ENCODE peak calls at places on chromosomes 2 and 18, in eight cellular contexts. H is NCI-H510A treated with DMSO at 0.1 percent for 48 hours; O is HFFc6; X is activated CD4-positive, alpha-beta T cell treated with anti-CD3 and anti-CD28 coated beads for 36 hours; N is fibroblast of pulmonary artery; C is thoracic aorta; G is HTR-8/SVneo; L is activated CD8-positive, alpha-beta memory T cell treated with anti-CD3 and anti-CD28 coated beads for 24 hours. E is an unnamed sample.
A peak's percentile ranks its signal among the peaks of the same experiment; 100 is the strongest.

GRCh38 chr2:99153921-99154604 is 679 bp downstream of the TSGA10 start:
- DNase-seq in H (no peak), C (no peak), G (no peak), O (no peak), L (no peak), X (no peak), N (peak; percentile 14), E (no peak)

GRCh38 chr18:58387716-58388115 is 241.2 kb downstream of the ALPK2 start:
- DNase-seq in H (no peak), X (no peak), G (no peak), C (no peak), O (no peak), L (peak; percentile 11), N (no peak), E (no peak)

GRCh38 chr2:30235008-30235655 is 3.8 kb downstream of the LBH start:
- DNase-seq in H (no peak), N (no peak), O (no peak), X (peak; percentile 84), C (no peak), L (peak; percentile 80), G (no peak), E (no peak)

GRCh38 chr2:85655961-85656403 is 12.0 kb downstream of the SFTPB start:
- DNase-seq in H (no peak), O (peak; percentile 86), L (no peak), X (no peak), C (no peak), G (no peak), N (no peak), E (no peak)

GRCh38 chr2:119257198-119257597 is 33.6 kb downstream of the STEAP3 start:
- DNase-seq in C (no peak), N (no peak), G (no peak), X (no peak), O (no peak), L (no peak), H (no peak), E (no peak)

GRCh38 chr18:79517322-79517721 is 121.6 kb downstream of the NFATC1 start:
- DNase-seq in C (no peak), L (peak; percentile 73), N (no peak), G (no peak), X (peak; percentile 81), H (no peak), O (no peak), E (no peak)

GRCh38 chr2:203442463-203442862 is 92.6 kb downstream of the RAPH1 start:
- DNase-seq in H (no peak), X (no peak), N (no peak), L (no peak), O (no peak), C (no peak), G (no peak), E (no peak)

GRCh38 chr2:127968610-127969339 is 59.1 kb downstream of the SAP130 start:
- DNase-seq in G (no peak), O (no peak), L (no peak), H (no peak), X (no peak), C (no peak), N (no peak), E (no peak)

GRCh38 chr18:80112623-80113248 is 3.7 kb downstream of the ADNP2 start:
- DNase-seq in X (no peak), O (no peak), C (no peak), H (no peak), N (peak; percentile 34), G (no peak), L (no peak), E (no peak)

GRCh38 chr2:82641781-82642180 is 1817.3 kb downstream of the SUCLG1 start:
- DNase-seq in N (no peak), C (no peak), O (no peak), X (no peak), L (no peak), H (no peak), G (no peak), E (no peak)

E was measured in A673.